ENCODE peak calls at places on chromosomes 2 and 18, in eight cellular contexts. A is islet precursor cell; W is lung microvascular endothelial cell; C is astrocyte of the hippocampus; Q is NCI-H1105; L is HT1080; S is uterus; E is stimulated activated CD4-positive, alpha-beta T cell treated with anti-CD3 and anti-CD28 coated beads, Interleukin-4, amount 100 ng/mL, for 48 hours. B is an unnamed sample.
A peak's percentile ranks its signal among the peaks of the same experiment; 100 is the strongest.

GRCh38 chr18:25561923-25562322 is 210.0 kb upstream of the ZNF521 start:
- DNase-seq in A (no peak), W (peak; percentile 2), C (peak; percentile 31), Q (no peak), L (no peak), S (no peak), E (no peak), B (no peak)

GRCh38 chr2:45746888-45747287 is 95.4 kb downstream of the PRKCE start:
- DNase-seq in A (no peak), W (no peak), C (no peak), Q (no peak), L (no peak), S (no peak), E (no peak), B (no peak)

GRCh38 chr2:230157300-230157699 is 62.5 kb downstream of the SP110 start:
- DNase-seq in A (no peak), W (no peak), C (no peak), Q (no peak), L (no peak), S (no peak), E (no peak), B (no peak)

GRCh38 chr2:203583696-203584095 is 48.6 kb upstream of the RAPH1 start:
- DNase-seq in A (peak; percentile 57), W (peak; percentile 79), C (peak; percentile 58), Q (no peak), L (peak; percentile 96), S (no peak), E (no peak), B (no peak)

GRCh38 chr18:27763936-27764335 is 413.0 kb downstream of the CDH2 start:
- DNase-seq in A (no peak), W (no peak), C (peak; percentile 11), Q (no peak), L (no peak), S (no peak), E (no peak), B (no peak)

GRCh38 chr2:152348388-152348787 is 13.4 kb downstream of the FMNL2 start:
- DNase-seq in A (no peak), W (no peak), C (peak; percentile 28), Q (no peak), L (no peak), S (no peak), E (no peak), B (no peak)

GRCh38 chr2:240322991-240323390 is 112.5 kb upstream of the GPC1 start:
- DNase-seq in A (peak; percentile 47), W (no peak), C (no peak), Q (no peak), L (no peak), S (no peak), E (no peak), B (no peak)

GRCh38 chr18:4353853-4354418 is 101.2 kb downstream of the DLGAP1 start:
- DNase-seq in A (peak; percentile 57), W (no peak), C (no peak), Q (no peak), L (no peak), S (no peak), E (no peak), B (no peak)

GRCh38 chr2:163828760-163829159 is 93.0 kb upstream of the FIGN start:
- DNase-seq in A (no peak), W (no peak), C (no peak), Q (no peak), L (no peak), S (no peak), E (no peak), B (no peak)

GRCh38 chr2:228646061-228646460 is 464.6 kb upstream of the SPHKAP start:
- DNase-seq in A (no peak), W (no peak), C (no peak), Q (no peak), L (peak; percentile 9), S (no peak), E (no peak), B (no peak)

GRCh38 chr2:215969131-215969841 is 44.1 kb downstream of the MREG start:
- DNase-seq in A (no peak), W (no peak), C (peak; percentile 82), Q (no peak), L (no peak), S (no peak), E (no peak), B (no peak)

GRCh38 chr2:180872256-180872655 is 108.1 kb upstream of the UBE2E3 start:
- DNase-seq in A (no peak), W (no peak), C (peak; percentile 69), Q (no peak), L (no peak), S (no peak), E (no peak), B (no peak)

GRCh38 chr2:170017848-170018492 is 160.0 kb upstream of the MYO3B start:
- DNase-seq in A (no peak), W (no peak), C (no peak), Q (no peak), L (no peak), S (peak; percentile 65), E (no peak), B (no peak)

GRCh38 chr2:41414486-41415230 is 633.2 kb upstream of the PKDCC start:
- DNase-seq in A (peak; percentile 59), W (no peak), C (peak; percentile 22), Q (no peak), L (peak; percentile 53), S (no peak), E (no peak), B (peak; percentile 47)

GRCh38 chr2:159262226-159262625 is 24.3 kb downstream of the WDSUB1 start:
- DNase-seq in A (no peak), W (no peak), C (peak; percentile 23), Q (no peak), L (no peak), S (no peak), E (no peak), B (no peak)

GRCh38 chr2:71669628-71670429 is 216.5 kb downstream of the DYSF start:
- DNase-seq in A (peak; percentile 24), W (peak; percentile 0), C (no peak), Q (no peak), L (no peak), S (no peak), E (no peak), B (no peak)

GRCh38 chr2:195280024-195280423 is 377.0 kb upstream of the SLC39A10 start:
- DNase-seq in A (no peak), W (no peak), C (peak; percentile 4), Q (no peak), L (no peak), S (no peak), E (no peak), B (no peak)

GRCh38 chr2:230124792-230125452 is 56.2 kb upstream of the SLC16A14 start:
- DNase-seq in A (no peak), W (no peak), C (no peak), Q (no peak), L (peak; percentile 42), S (no peak), E (no peak), B (no peak)